ENCODE peak calls at places on chromosomes 1 and 21, in seven cellular contexts. S is A549, L is tibial artery, X is PC-9, W is astrocyte of the spinal cord, R is osteoblast, Q is body of pancreas. U is an unnamed sample.

GRCh38 chr1:95085376-95085775 is 12.6 kb upstream of the ALG14 start:
- DNase-seq in L (no peak), S (no peak), W (no peak), Q (no peak), R (no peak), X (no peak), U (no peak)

GRCh38 chr1:95035536-95035935 is 37.2 kb downstream of the ALG14 start:
- DNase-seq in L (no peak), X (no peak), W (peak; percentile 96), S (no peak), Q (no peak), R (peak; percentile 26), U (no peak)

GRCh38 chr21:45512626-45513002 is 29.6 kb downstream of the SLC19A1 start:
- DNase-seq in S (no peak), X (no peak), Q (no peak), W (no peak), R (no peak), L (peak; percentile 70), U (no peak)

GRCh38 chr1:163063131-163064059 is 5.8 kb upstream of the RGS4 start:
- DNase-seq in Q (no peak), S (no peak), W (no peak), L (no peak), X (no peak), R (no peak), U (no peak)

GRCh38 chr1:16207318-16208269 is 4.9 kb downstream of the ARHGEF19 start:
- DNase-seq in S (no peak), Q (no peak), W (no peak), R (peak; percentile 77), L (no peak), X (no peak), U (no peak)

GRCh38 chr1:193472838-193473398 is 286.5 kb upstream of the B3GALT2 start:
- DNase-seq in L (no peak), S (no peak), R (no peak), W (no peak), Q (no peak), X (no peak), U (no peak)

GRCh38 chr1:215188302-215188950 is 105.9 kb downstream of the KCNK2 start:
- DNase-seq in Q (no peak), W (no peak), X (no peak), S (no peak), L (no peak), R (no peak), U (no peak)

GRCh38 chr1:32780005-32780404 is 37.2 kb downstream of the YARS1 start:
- DNase-seq in S (no peak), W (no peak), Q (no peak), X (no peak), L (no peak), R (no peak), U (no peak)

GRCh38 chr1:3313579-3313955 is 140.9 kb upstream of the ARHGEF16 start:
- DNase-seq in W (peak; percentile 94), Q (peak; percentile 83), X (no peak), S (no peak), L (peak; percentile 97), R (peak; percentile 98), U (peak; percentile 73)

GRCh38 chr1:201275266-201275666 is 8.0 kb upstream of the PKP1 start:
- DNase-seq in R (peak; percentile 95), X (peak; percentile 98), S (peak; percentile 94), Q (peak; percentile 16), W (peak; percentile 85), L (peak; percentile 77), U (no peak)

GRCh38 chr1:209825591-209826433 is 2.0 kb upstream of the UTP25 start:
- DNase-seq in S (no peak), L (no peak), X (no peak), W (no peak), Q (no peak), R (no peak), U (no peak)

GRCh38 chr1:161021959-161022332 is 994 bp upstream of the F11R start:
- DNase-seq in R (no peak), X (no peak), S (peak; percentile 51), W (no peak), L (no peak), Q (no peak), U (no peak)

GRCh38 chr1:152185544-152186391 is 26.7 kb upstream of the RPTN start:
- DNase-seq in L (no peak), Q (peak; percentile 67), X (peak; percentile 41), R (peak; percentile 82), S (peak; percentile 44), W (peak; percentile 68), U (no peak)

GRCh38 chr1:31467005-31467674 is 54.1 kb downstream of the SERINC2 start:
- DNase-seq in W (peak; percentile 7), X (no peak), L (no peak), R (no peak), S (no peak), Q (no peak), U (no peak)

GRCh38 chr1:3060112-3060511 is 8.9 kb upstream of the PRDM16 start:
- DNase-seq in S (no peak), Q (no peak), X (no peak), R (peak; percentile 80), L (no peak), W (no peak), U (no peak)

GRCh38 chr21:46061063-46061462 is 36.8 kb upstream of the COL6A2 start:
- DNase-seq in X (no peak), S (no peak), Q (no peak), L (peak; percentile 58), R (no peak), W (no peak), U (no peak)

GRCh38 chr1:192491804-192492554 is 83.6 kb upstream of the RGS1 start:
- DNase-seq in S (no peak), L (no peak), R (peak; percentile 85), W (peak; percentile 46), X (no peak), Q (no peak), U (no peak)

GRCh38 chr1:22818061-22818770 is 107.6 kb downstream of the EPHB2 start:
- DNase-seq in S (no peak), R (peak; percentile 55), X (no peak), Q (no peak), L (no peak), W (no peak), U (no peak)

DNA sequence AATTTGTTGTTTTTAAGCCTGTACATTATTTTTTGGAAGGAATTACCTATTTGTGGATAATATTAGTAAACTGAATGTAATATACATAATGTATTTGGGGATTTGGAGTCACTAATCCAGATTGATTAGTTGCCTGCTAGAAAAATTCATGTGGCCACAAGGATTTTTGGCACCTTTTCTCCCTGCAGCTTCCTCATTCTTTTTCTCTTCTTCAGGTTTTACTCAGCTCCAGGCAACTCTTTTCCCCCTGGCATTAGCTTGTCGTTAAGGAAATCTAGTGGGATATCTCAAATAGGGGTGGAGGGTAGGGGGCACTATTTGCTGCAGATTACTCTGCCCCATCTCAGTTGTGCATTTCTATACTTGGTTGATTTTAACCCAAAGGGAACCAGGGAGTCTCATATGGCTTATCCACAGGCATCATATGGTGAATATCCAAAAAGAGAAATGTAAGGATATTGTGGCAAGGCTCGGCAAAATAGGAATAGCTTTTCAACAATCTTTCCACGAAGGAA is 203.1 kb downstream of the NFIA start:
- DNase-seq in S (no peak), L (no peak), X (peak; percentile 23), R (no peak), Q (no peak), W (no peak), U (no peak)
- TF ChIP-seq CTCF in S (no peak), L (no peak), X (no peak), R (no peak), Q (no peak), W (no peak), U (no peak)

GRCh38 chr1:206075786-206076725 is 23.1 kb downstream of the RHEX start:
- DNase-seq in L (no peak), R (no peak), W (no peak), Q (no peak), S (no peak), X (no peak), U (no peak)

GRCh38 chr1:206070627-206071304 is 17.8 kb downstream of the RHEX start:
- DNase-seq in W (no peak), S (no peak), L (no peak), R (no peak), X (no peak), Q (no peak), U (no peak)

GRCh38 chr1:206080421-206080820 is 27.4 kb downstream of the RHEX start:
- DNase-seq in W (no peak), X (no peak), R (no peak), Q (no peak), L (no peak), S (no peak), U (no peak)

GRCh38 chr1:206079130-206079529 is 26.2 kb downstream of the RHEX start:
- DNase-seq in X (no peak), S (no peak), R (no peak), L (no peak), Q (no peak), W (no peak), U (no peak)

GRCh38 chr1:206074839-206075238 is 21.9 kb downstream of the RHEX start:
- DNase-seq in X (no peak), W (no peak), R (no peak), L (no peak), Q (no peak), S (no peak), U (no peak)
- TF ChIP-seq CTCF in X (no peak), W (no peak), R (no peak), L (no peak), Q (no peak), S (no peak), U (no peak)

DNA sequence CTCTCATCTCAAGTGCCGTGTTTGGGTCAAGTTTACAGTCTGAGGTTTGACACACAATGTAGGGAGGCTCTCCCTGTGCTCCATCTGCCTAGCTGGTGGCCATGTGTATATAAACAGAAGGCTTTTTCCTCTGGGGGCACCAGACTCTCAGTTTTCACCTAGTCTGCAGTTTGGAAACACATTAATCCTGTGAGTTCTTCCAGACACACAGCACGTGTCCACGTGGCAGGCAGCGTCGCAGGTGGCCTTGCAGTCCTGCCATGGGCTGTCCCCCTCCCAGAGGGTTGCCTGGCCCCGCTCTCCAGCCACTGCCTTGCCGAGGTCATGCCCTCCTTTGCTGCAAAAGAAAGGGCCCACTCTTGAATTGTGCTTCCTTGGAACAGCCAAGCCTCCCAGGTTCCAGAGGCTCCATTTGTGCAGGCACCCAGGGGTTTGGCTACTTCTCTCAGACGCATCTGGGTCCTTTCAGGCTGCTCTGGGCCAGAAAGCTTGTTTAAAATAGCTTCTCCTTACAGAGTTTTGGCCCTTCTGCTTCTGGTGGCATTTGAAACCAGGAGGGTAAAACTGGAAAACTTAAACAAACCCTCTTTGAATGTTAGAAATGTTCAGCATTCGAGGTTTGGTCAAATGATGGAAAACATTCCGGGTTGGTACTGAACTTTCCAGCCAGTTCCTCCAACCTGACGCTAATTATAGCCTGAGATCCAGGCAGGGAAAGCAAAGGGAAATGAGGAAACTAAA is 4.4 kb upstream of the RUNX1 start:
- DNase-seq in S (no peak), X (no peak), R (no peak), L (no peak), W (no peak), Q (no peak), U (no peak)
- TF ChIP-seq CTCF in S (no peak), X (no peak), R (peak; percentile 15), L (no peak), W (no peak), Q (no peak), U (no peak)

DNA sequence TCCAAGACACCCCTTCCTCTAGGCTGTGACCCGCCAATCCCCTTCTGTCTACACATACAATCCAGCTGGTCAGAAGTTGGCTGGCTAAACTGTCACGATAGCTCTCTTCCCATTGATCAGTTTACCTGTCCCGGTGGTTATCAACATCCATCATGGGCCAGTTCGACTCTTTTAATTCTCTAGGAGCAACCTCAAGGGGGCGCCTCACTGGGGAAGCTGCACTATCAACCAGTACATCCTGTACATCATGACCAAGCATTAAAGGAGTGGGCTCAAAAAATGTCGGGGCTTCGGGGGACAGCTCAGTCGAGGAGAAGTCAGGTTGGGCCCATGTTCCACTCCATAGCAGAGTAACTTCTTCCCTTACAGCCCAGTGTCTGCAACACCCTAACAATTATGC is 53.2 kb upstream of the B3GALNT2 start:
- DNase-seq in L (no peak), R (no peak), X (no peak), Q (no peak), S (no peak), W (no peak), U (no peak)
- TF ChIP-seq CTCF in L (no peak), R (peak; percentile 31), X (peak; percentile 17), Q (no peak), S (no peak), W (no peak), U (no peak)